ENCODE peak calls at places on chromosomes 2 and 18, in four cellular contexts. L, E, P and D are unnamed samples.

GRCh38 chr2:45595724-45596435 is 15.2 kb downstream of the SRBD1 start:
- DNase-seq in E (peak), P (no peak), L (peak), D (peak)

GRCh38 chr2:205675861-205676516 is 6.3 kb upstream of the NRP2 start:
- DNase-seq in P (no peak), L (peak), E (no peak), D (peak)

GRCh38 chr2:121285077-121285449 is at the start of gene TFCP2L1:
- DNase-seq in P (no peak), L (no peak), E (no peak), D (no peak)

GRCh38 chr2:208793434-208793833 is 386.8 kb downstream of the PTH2R start:
- DNase-seq in E (no peak), L (no peak), P (no peak), D (no peak)

GRCh38 chr2:81195017-81195773 is 890.6 kb upstream of the LRRTM1 start:
- DNase-seq in E (no peak), L (no peak), P (no peak), D (no peak)

GRCh38 chr2:111126581-111126980 is 5.9 kb downstream of the BCL2L11 start:
- DNase-seq in P (no peak), L (no peak), E (no peak), D (no peak)

GRCh38 chr2:99810241-99810640 is 320.4 kb upstream of the REV1 start:
- DNase-seq in L (no peak), P (peak), E (no peak), D (no peak)

GRCh38 chr18:32349728-32350395 is 120.8 kb downstream of the GAREM1 start:
- DNase-seq in L (peak), P (peak), E (peak), D (peak)

GRCh38 chr2:148523315-148523714 is 121.2 kb upstream of the EPC2 start:
- DNase-seq in E (no peak), P (no peak), L (no peak), D (no peak)

GRCh38 chr2:5846881-5847280 is 154.7 kb downstream of the SOX11 start:
- DNase-seq in L (no peak), P (no peak), E (no peak), D (peak)

GRCh38 chr2:109345091-109345490 is 216.1 kb downstream of the SH3RF3 start:
- DNase-seq in L (no peak), P (no peak), E (no peak), D (no peak)

GRCh38 chr2:162009543-162009942 is 64.5 kb downstream of the DPP4 start:
- DNase-seq in L (no peak), P (no peak), E (no peak), D (no peak)

GRCh38 chr2:239112127-239112774 is 264.4 kb downstream of the TWIST2 start:
- DNase-seq in P (no peak), E (no peak), L (no peak), D (no peak)

GRCh38 chr2:102005989-102006885 is 14.5 kb downstream of the IL1R2 start:
- DNase-seq in L (peak), E (no peak), P (no peak), D (peak)
- TF ChIP-seq CTCF in L (peak), E (peak), P (no peak), D (peak)

DNA sequence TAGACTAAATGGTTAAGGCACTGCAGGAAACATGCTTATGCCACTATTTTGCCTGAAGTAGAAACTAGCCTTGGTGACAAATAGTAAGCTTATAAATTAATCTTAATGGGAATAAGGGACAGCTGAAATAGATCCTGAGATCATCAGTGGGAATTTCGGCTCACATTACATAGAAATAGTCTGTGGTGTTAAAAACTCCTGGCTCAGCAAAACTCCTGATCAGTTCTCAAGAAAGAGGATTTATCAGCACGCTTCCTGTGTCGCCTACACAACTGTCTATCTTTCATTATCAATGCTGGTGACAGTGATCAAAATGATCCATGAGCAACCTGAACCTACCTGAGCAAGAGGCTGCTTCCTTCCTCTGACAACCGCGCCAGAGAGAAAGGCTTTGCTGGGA is 17.0 kb upstream of the DNER start:
- DNase-seq in L (no peak), P (no peak), E (no peak), D (no peak)
- H3K4me3 ChIP-seq in L (no peak), P (no peak), E (no peak), D (no peak)

GRCh38 chr18:60385693-60386092 is 13.1 kb upstream of the MC4R start:
- DNase-seq in L (no peak), E (no peak), P (no peak), D (no peak)
- TF ChIP-seq CTCF in L (no peak), E (no peak), P (no peak), D (no peak)

DNA sequence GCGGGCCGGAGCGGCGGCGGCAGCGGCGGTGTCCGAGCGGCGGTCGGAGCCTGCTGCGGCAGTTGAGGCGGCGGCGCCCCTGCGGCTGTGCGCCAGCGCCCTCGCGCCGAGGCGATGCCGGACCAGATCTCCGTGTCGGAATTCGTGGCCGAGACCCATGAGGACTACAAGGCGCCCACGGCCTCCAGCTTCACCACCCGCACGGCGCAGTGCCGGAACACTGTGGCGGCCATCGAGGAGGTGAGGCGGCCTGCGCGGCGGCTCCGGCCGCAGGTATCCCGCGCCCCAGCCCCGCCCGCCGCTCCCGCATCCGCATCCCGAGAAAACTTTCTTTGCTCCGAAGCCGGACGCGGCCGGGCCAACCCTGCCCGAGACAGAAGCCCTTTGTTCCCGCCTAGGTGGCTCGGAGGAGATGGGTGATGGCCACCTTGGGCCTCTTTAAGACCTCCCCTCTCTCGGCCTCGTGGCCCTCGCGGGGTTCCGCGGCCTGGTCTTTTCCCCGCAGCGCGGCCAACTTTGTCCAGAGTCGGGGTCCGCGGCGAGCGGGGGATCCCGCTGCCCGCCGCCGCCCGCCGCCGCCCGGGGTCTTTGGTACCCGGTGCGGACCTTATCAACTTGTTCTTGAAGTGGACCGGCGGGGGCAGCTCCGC is 504 bp downstream of the ASAP2 start:
- DNase-seq in E (no peak), P (no peak), L (no peak), D (peak)
- H3K4me3 ChIP-seq in E (peak), P (peak), L (peak), D (peak)

DNA sequence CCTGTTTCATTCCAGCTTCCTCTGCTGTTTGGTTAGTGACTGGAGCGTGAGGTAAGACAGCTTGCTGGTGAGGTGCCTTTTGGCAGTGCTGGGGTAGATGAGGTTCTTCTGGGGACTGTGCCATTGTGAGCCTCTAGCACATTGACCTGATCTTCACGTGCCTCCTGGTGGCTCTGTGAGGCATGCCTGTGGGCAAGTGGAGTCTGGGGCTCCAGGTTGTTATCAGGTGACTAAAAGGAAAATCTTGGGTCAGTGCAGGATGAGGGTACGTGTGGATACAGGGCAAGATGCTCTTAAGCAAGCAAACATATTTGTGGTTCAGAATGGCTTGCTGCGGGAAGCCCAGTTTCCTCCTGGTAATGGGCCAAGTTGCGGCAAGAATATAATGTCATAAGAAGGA is 75.4 kb downstream of the FHOD3 start:
- DNase-seq in P (no peak), L (peak), E (no peak), D (peak)
- TF ChIP-seq CTCF in P (no peak), L (peak), E (no peak), D (peak)

DNA sequence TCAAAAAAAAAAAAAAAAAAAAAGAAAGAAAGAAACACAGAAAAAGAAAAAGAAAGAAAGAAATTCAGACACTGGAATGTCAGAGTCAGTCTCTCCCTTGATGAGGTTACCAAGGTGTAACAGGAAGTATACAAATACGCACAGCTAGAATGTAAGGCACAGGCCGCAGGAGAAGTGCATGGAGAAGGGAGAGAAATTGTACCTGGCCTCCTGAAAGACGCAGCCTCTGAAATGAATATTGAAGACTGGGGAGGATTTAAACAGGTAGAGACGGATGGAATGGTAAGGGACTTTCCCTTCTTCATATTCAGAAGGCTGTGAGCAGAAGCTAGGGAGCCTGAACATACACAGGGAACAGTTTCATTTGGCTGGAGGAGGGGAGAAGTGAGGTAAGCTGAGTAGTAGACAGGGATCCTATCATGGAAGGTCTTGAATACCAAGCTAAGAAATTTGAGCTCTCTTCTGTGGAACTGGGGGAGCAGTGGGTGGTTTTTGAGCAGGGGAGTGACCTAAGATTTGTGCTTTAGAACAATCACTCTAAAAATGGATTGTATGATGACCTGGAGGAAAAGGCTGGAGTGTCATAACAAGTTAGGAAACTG is 112.7 kb downstream of the ANKRD44 start:
- DNase-seq in P (no peak), L (no peak), E (no peak), D (no peak)
- H3K4me3 ChIP-seq in P (no peak), L (no peak), E (no peak), D (no peak)